ENCODE peak calls at places on chromosomes 4 and X, in four cellular contexts. Z, S, L and E are unnamed samples.

GRCh38 chrX:40581333-40581910 is 652 bp downstream of the ATP6AP2 start:
- DNase-seq in Z (peak; percentile 24), L (no peak), S (no peak), E (no peak)

GRCh38 chrX:91434351-91435168 is at the start of gene PABPC5:
- DNase-seq in L (peak; percentile 61), Z (peak; percentile 76), S (peak; percentile 81), E (peak; percentile 64)

GRCh38 chr4:170391066-170391754 is 301.5 kb upstream of the AADAT start:
- DNase-seq in Z (no peak), S (no peak), L (no peak), E (no peak)

GRCh38 chr4:165016971-165017370 is 14.8 kb upstream of the TRIM60 start:
- DNase-seq in Z (peak; percentile 5), S (no peak), L (no peak), E (no peak)

GRCh38 chr4:137794779-137795178 is 262.5 kb upstream of the PCDH18 start:
- DNase-seq in L (no peak), Z (peak; percentile 2), S (no peak), E (no peak)

GRCh38 chr4:144338148-144338547 is 197.6 kb upstream of the GYPA start:
- DNase-seq in L (no peak), S (no peak), Z (peak; percentile 82), E (no peak)

GRCh38 chr4:53684448-53684847 is 93.2 kb upstream of the LNX1 start:
- DNase-seq in Z (no peak), L (no peak), S (no peak), E (no peak)

GRCh38 chr4:38106301-38106700 is 146.1 kb downstream of the PTTG2 start:
- DNase-seq in S (no peak), Z (peak; percentile 74), L (no peak), E (no peak)

GRCh38 chrX:69424161-69424560 is 80.0 kb upstream of the NALF2 start:
- DNase-seq in S (no peak), Z (peak; percentile 30), L (no peak), E (no peak)

GRCh38 chr4:48898733-48899431 is 7.7 kb downstream of the OCIAD2 start:
- DNase-seq in L (no peak), S (no peak), Z (peak; percentile 38), E (no peak)

GRCh38 chr4:82823062-82823461 is 24.5 kb upstream of the SCD5 start:
- DNase-seq in S (no peak), L (no peak), Z (no peak), E (no peak)

GRCh38 chrX:132292753-132293152 is 73.5 kb upstream of the RAP2C start:
- DNase-seq in L (no peak), Z (peak; percentile 74), S (no peak), E (peak; percentile 33)

DNA sequence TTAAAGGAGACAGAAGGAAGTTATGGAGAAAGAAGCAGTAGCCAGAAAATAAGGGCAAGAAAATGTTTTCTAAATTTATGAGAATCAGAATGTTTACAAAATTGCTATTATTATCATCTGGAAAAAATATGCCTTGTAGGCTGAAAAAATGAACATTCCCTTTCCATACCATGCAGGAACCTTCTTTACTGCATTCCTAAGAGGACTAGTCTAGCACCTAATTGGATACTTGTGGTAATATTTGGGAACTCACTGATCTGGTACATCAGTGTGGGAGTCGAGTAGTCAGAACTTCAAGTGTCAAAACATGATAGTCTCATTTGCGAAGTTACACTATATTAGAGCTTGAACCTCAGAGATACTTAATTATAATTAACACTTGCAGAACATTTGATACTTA is 51.9 kb downstream of the TET2 start:
- DNase-seq in L (no peak), Z (no peak), S (no peak), E (no peak)
- H3K4me1 ChIP-seq in L (no peaks in the 10 kb centered on the region), Z (peaks cover 18% of the 10 kb centered on the region), S (peaks cover 44% of the 10 kb centered on the region), E (no peaks in the 10 kb centered on the region)

DNA sequence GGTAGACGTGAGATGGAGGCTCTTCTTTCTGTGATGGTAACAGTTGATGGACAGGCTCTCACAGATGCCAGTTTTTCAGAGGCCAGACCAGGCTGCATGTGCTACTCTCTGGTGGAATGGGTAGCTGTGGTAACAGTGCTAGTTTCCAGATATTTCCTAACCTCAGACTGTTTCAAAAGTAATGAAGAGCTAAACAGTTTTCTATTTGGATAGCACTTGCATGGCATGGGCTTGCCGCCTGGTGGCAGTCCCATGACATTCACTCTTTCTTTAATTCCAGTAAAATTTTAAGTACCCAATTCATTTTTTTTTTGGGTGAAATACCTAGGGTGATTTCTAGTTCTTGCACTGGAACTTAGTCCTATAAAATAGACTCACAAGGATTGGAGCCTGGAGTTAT is 220.2 kb upstream of the MAD2L1 start:
- DNase-seq in Z (no peak), S (no peak), L (no peak), E (no peak)
- TF ChIP-seq CTCF in Z (no peak), S (no peak), L (no peak), E (no peak)

GRCh38 chr4:21320034-21320433 is 619.8 kb downstream of the PACRGL start:
- DNase-seq in S (no peak), Z (no peak), L (no peak), E (no peak)
- H3K9me3 ChIP-seq in S (peaks cover 18% of the 10 kb centered on the region), Z (no peaks in the 10 kb centered on the region), L (peaks cover 7% of the 10 kb centered on the region), E (no peaks in the 10 kb centered on the region)

GRCh38 chr4:16119981-16120380 is 36.2 kb upstream of the PROM1 start:
- DNase-seq in Z (no peak), L (no peak), S (no peak), E (no peak)
- H3K4me1 ChIP-seq in Z (peaks cover 19% of the 10 kb centered on the region), L (no peaks in the 10 kb centered on the region), S (peaks cover 7% of the 10 kb centered on the region), E (no peaks in the 10 kb centered on the region)

GRCh38 chr4:159384619-159385018 is 281.7 kb downstream of the RAPGEF2 start:
- DNase-seq in L (no peak), S (no peak), Z (no peak), E (no peak)
- TF ChIP-seq CTCF in L (no peak), S (no peak), Z (peak; percentile 31), E (no peak)

DNA sequence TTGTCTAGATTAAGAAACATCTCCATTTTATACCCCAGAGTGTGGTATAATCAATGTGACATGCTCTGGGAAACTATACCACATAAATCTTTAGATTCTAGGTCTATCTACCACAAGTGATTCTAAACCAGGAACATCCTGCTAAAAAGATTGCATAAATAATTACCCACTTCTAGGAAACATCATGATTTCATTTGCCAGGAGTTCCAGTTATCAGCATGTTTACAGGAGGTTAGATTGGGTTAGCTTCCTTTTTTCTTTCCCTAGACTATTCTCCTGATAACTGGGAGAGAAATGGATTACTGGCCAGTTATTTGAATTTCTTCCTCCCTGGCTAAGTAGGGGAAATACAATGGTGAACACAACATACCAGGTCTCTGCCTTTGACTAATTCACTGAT is 230.3 kb upstream of the BOD1L1 start:
- DNase-seq in L (no peak), S (no peak), Z (no peak), E (no peak)
- H3K9me3 ChIP-seq in L (peaks cover 8% of the 10 kb centered on the region), S (peaks cover 5% of the 10 kb centered on the region), Z (no peaks in the 10 kb centered on the region), E (no peaks in the 10 kb centered on the region)

GRCh38 chrX:148865237-148865636 is 364.8 kb downstream of the AFF2 start:
- DNase-seq in Z (no peak), L (no peak), S (no peak), E (no peak)
- H3K4me1 ChIP-seq in Z (no peaks in the 10 kb centered on the region), L (no peaks in the 10 kb centered on the region), S (no peaks in the 10 kb centered on the region), E (no peaks in the 10 kb centered on the region)

GRCh38 chr4:186725422-186726149 is 1.9 kb upstream of the FAT1 start:
- DNase-seq in L (peak; percentile 75), Z (peak; percentile 91), S (peak; percentile 90), E (peak; percentile 80)
- TF ChIP-seq CTCF in L (no peak), Z (peak; percentile 75), S (peak; percentile 19), E (peak; percentile 37)